ENCODE peak calls at places on chromosomes 2 and 18, in ten cellular contexts. B, Q, U, D, K, W, X, R, S and F are unnamed samples.

GRCh38 chr2:23801396-23801795 is 125.5 kb downstream of the ATAD2B start:
- DNase-seq in B (peak; percentile 54), Q (no peak), U (peak; percentile 84), D (no peak), K (no peak), W (no peak), X (no peak), R (peak; percentile 80), S (no peak), F (no peak)

GRCh38 chr18:70194227-70194890 is 11.1 kb downstream of the RTTN start:
- DNase-seq in B (no peak), Q (no peak), U (no peak), D (no peak), K (no peak), W (no peak), X (no peak), R (no peak), S (no peak), F (no peak)

GRCh38 chr2:172168917-172169346 is 66.2 kb upstream of the DLX2 start:
- DNase-seq in B (peak; percentile 23), Q (no peak), U (peak; percentile 46), D (no peak), K (no peak), W (no peak), X (no peak), R (peak; percentile 54), S (no peak), F (no peak)

GRCh38 chr2:75174981-75175380 is 24.3 kb downstream of the TACR1 start:
- DNase-seq in B (no peak), Q (no peak), U (no peak), D (no peak), K (no peak), W (no peak), X (no peak), R (peak; percentile 51), S (no peak), F (no peak)

GRCh38 chr18:59881728-59882685 is 17.8 kb upstream of the PMAIP1 start:
- DNase-seq in B (peak; percentile 54), Q (no peak), U (peak; percentile 82), D (no peak), K (no peak), W (no peak), X (no peak), R (peak; percentile 60), S (no peak), F (no peak)

GRCh38 chr2:215521031-215521430 is 85.2 kb upstream of the FN1 start:
- DNase-seq in B (no peak), Q (no peak), U (no peak), D (no peak), K (no peak), W (no peak), X (no peak), R (peak; percentile 49), S (no peak), F (no peak)

GRCh38 chr2:152790883-152791282 is 72.5 kb downstream of the ARL6IP6 start:
- DNase-seq in B (no peak), Q (no peak), U (no peak), D (no peak), K (no peak), W (no peak), X (no peak), R (no peak), S (no peak), F (no peak)

GRCh38 chr2:10258726-10259125 is 44.0 kb upstream of the HPCAL1 start:
- DNase-seq in B (no peak), Q (peak; percentile 15), U (no peak), D (no peak), K (no peak), W (no peak), X (no peak), R (no peak), S (no peak), F (no peak)

GRCh38 chr2:26477126-26477910 is 606 bp downstream of the OTOF start:
- DNase-seq in B (no peak), Q (no peak), U (no peak), D (no peak), K (no peak), W (no peak), X (peak; percentile 79), R (peak; percentile 17), S (no peak), F (no peak)

GRCh38 chr2:152594022-152594712 is 123.1 kb downstream of the PRPF40A start:
- DNase-seq in B (peak; percentile 28), Q (no peak), U (no peak), D (no peak), K (no peak), W (no peak), X (no peak), R (peak; percentile 51), S (no peak), F (no peak)

GRCh38 chr2:44560961-44561360 is 199.2 kb downstream of the CAMKMT start:
- DNase-seq in B (peak; percentile 36), Q (no peak), U (peak; percentile 76), D (no peak), K (no peak), W (no peak), X (no peak), R (peak; percentile 29), S (no peak), F (no peak)

GRCh38 chr18:616380-616995 is 19.7 kb downstream of the CLUL1 start:
- DNase-seq in B (peak; percentile 51), Q (no peak), U (peak; percentile 77), D (no peak), K (peak; percentile 36), W (no peak), X (no peak), R (peak; percentile 82), S (no peak), F (no peak)

GRCh38 chr2:105804266-105804665 is 59.6 kb downstream of the NCK2 start:
- DNase-seq in B (no peak), Q (no peak), U (peak; percentile 69), D (no peak), K (no peak), W (no peak), X (no peak), R (no peak), S (no peak), F (no peak)

GRCh38 chr2:217289153-217289908 is 429.5 kb upstream of the TNP1 start:
- DNase-seq in B (no peak), Q (no peak), U (no peak), D (peak; percentile 30), K (no peak), W (no peak), X (peak; percentile 43), R (no peak), S (no peak), F (no peak)

GRCh38 chr2:48398285-48399135 is 131.4 kb upstream of the STON1 start:
- DNase-seq in B (peak; percentile 35), Q (no peak), U (peak; percentile 7), D (no peak), K (no peak), W (no peak), X (no peak), R (no peak), S (no peak), F (no peak)

DNA sequence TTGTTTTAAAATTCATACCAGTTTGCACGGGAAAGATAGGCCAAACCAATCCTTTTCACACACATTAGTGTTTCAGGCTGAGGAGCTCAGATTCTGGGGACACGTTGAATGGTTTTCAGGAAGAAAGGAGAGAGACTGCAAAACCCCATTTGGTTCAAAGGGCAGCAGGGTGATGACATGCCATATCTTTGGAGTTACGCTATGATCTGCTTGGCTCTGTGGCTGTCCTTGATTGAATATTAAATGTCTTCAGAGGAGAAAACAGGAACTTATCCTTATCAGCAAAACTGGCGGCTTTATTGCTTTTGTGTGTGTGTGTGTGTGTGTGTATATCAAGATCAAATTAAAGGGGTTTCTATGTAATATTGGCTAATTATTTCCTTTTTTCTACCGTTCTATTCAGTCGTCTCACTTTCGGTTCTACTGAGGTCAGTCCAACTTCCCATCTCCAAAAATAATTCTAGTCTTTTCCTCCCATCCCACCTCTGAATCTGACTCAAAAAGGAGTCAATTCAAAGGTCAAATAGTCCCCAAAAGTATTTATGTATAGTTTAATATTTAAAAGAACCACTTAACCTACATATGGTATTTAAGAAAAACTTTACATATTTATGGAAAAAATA is 292.9 kb upstream of the CCDC68 start:
- DNase-seq in B (no peak), Q (no peak), U (peak; percentile 28), D (no peak), K (no peak), W (no peak), X (no peak), R (peak; percentile 37), S (no peak), F (no peak)
- H3K4me3 ChIP-seq in B (no peak overlapping the region), Q (no peak overlapping the region), U (peak overlapping the region; percentile 12), D (no peak overlapping the region), K (no peak overlapping the region), W (no peak overlapping the region), X (no peak overlapping the region), R (peak overlapping the region; percentile 64), S (no peak overlapping the region), F (no peak overlapping the region)

DNA sequence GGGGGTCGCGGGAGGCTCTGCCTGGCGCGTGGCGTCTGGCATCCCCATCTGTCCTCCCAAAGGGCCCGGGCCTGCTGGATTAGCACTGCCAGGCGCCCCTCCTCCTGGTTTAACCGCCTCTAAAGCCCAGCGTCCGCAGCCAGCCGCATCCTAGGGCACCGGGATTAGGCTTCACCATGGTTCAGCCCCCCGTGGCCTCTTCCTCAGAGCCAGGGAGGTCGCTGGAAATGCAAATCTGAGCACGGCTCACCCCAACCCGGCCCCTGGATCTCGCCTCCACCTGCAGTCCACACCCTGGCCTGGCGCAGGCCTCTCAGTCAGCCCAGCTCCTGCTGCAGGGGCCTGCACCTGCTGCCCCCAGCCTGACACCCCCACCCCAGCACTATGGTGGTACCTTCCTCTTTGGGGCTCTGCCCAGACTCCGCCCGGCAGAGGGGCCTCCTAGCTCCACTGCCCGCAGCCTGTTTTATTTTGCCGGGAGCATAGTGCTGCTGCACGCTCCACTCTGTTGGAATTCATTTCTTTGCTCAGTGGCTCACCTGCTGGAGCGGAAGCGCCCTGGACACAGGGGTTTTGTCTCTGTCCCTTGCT is 13.2 kb downstream of the PRELID3A start:
- DNase-seq in B (no peak), Q (peak; percentile 81), U (no peak), D (no peak), K (no peak), W (no peak), X (peak; percentile 92), R (peak; percentile 29), S (no peak), F (no peak)
- H3K4me3 ChIP-seq in B (no peak overlapping the region), Q (no peak overlapping the region), U (peak overlapping the region; percentile 32), D (peak overlapping the region; percentile 21), K (no peak overlapping the region), W (no peak overlapping the region), X (peak overlapping the region; percentile 36), R (no peak overlapping the region), S (peak overlapping the region; percentile 60), F (peak overlapping the region; percentile 73)

GRCh38 chr2:199463000-199463692 is 5.4 kb upstream of the SATB2 start:
- DNase-seq in B (no peak), Q (peak; percentile 94), U (peak; percentile 38), D (no peak), K (peak; percentile 86), W (no peak), X (peak; percentile 96), R (peak; percentile 91), S (no peak), F (peak; percentile 71)
- H3K4me3 ChIP-seq in B (peak overlapping the region; percentile 26), Q (no peak overlapping the region), U (peak overlapping the region; percentile 48), D (peak overlapping the region; percentile 59), K (peak overlapping the region; percentile 57), W (peak overlapping the region; percentile 39), X (peak overlapping the region; percentile 57), R (peak overlapping the region; percentile 84), S (peak overlapping the region; percentile 47), F (peak overlapping the region; percentile 47)

DNA sequence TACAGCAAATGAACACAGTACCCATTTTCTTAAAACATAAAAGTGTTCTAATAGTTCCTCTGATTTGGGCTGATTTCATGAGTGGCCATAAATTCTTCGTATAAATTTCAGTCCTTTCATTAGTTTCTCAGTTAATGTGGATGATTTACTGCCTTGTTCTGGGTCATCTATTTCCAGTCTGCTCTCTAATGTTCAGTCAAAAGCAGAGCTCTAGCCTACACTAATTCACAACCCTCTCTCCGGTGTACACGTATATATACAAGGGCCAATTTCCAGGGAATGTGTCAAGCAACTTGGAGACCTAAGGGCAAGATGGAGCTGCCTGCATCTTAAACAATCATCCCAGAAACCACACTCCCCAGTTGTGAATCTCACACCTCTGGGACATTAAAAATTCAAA is 281.0 kb downstream of the STK39 start:
- DNase-seq in B (no peak), Q (no peak), U (no peak), D (no peak), K (no peak), W (no peak), X (no peak), R (no peak), S (no peak), F (no peak)
- H3K4me3 ChIP-seq in B (no peak overlapping the region), Q (no peak overlapping the region), U (no peak overlapping the region), D (no peak overlapping the region), K (no peak overlapping the region), W (no peak overlapping the region), X (no peak overlapping the region), R (no peak overlapping the region), S (no peak overlapping the region), F (no peak overlapping the region)